ENCODE peak calls at places on chromosomes 13 and 19, in eight cellular contexts. X, T, H, K, Y, G, N and P are unnamed samples.

GRCh38 chr13:111423168-111423785 is 102.8 kb downstream of the TEX29 start:
- DNase-seq in Y (no peak), X (no peak), G (no peak), H (no peak), T (no peak), K (no peak), N (no peak), P (no peak)

GRCh38 chr19:18754501-18754900 is 36.6 kb downstream of the COMP start:
- DNase-seq in T (no peak), H (no peak), G (no peak), X (no peak), N (no peak), K (no peak), Y (no peak), P (no peak)

GRCh38 chr19:11693505-11694499 is 44.9 kb downstream of the ZNF823 start:
- DNase-seq in N (no peak), H (no peak), Y (no peak), K (no peak), T (no peak), G (no peak), X (no peak), P (no peak)

GRCh38 chr13:42041684-42042035 is 6.8 kb upstream of the DGKH start:
- DNase-seq in T (peak; percentile 45), Y (peak; percentile 8), X (peak; percentile 59), N (peak; percentile 80), G (no peak), H (no peak), K (peak; percentile 50), P (peak; percentile 62)

GRCh38 chr19:6828306-6828697 is 55.8 kb downstream of the VAV1 start:
- DNase-seq in N (no peak), X (no peak), G (no peak), T (no peak), K (no peak), Y (peak; percentile 39), H (no peak), P (no peak)

GRCh38 chr19:19547674-19548345 is 9.7 kb downstream of the CILP2 start:
- DNase-seq in N (no peak), K (peak; percentile 39), Y (no peak), X (no peak), T (no peak), G (no peak), H (no peak), P (no peak)

GRCh38 chr13:52345048-52345447 is 60.9 kb downstream of the THSD1 start:
- DNase-seq in T (no peak), Y (no peak), K (no peak), X (no peak), N (no peak), H (no peak), G (no peak), P (no peak)

GRCh38 chr13:28750187-28751045 is 31.6 kb upstream of the SLC46A3 start:
- DNase-seq in N (no peak), Y (no peak), H (no peak), K (no peak), T (no peak), X (no peak), G (no peak), P (no peak)

GRCh38 chr13:109412232-109412935 is 374.0 kb downstream of the IRS2 start:
- DNase-seq in X (peak; percentile 79), T (peak; percentile 17), G (no peak), H (no peak), Y (no peak), N (no peak), K (peak; percentile 55), P (no peak)

GRCh38 chr19:3073159-3073563 is 10.9 kb upstream of the TLE5 start:
- DNase-seq in X (no peak), H (peak; percentile 46), Y (peak; percentile 87), N (no peak), K (no peak), T (no peak), G (no peak), P (no peak)

GRCh38 chr19:2678043-2678671 is 24.3 kb downstream of the GNG7 start:
- DNase-seq in G (no peak), Y (no peak), X (no peak), T (no peak), H (no peak), K (no peak), N (no peak), P (no peak)

GRCh38 chr13:75796825-75797224 is 160.7 kb downstream of the LMO7 start:
- DNase-seq in G (no peak), Y (no peak), H (no peak), T (no peak), K (no peak), X (no peak), N (no peak), P (no peak)

GRCh38 chr19:3656747-3657394 is 30.3 kb upstream of the CACTIN start:
- DNase-seq in G (no peak), N (no peak), T (no peak), X (no peak), K (no peak), H (no peak), Y (no peak), P (no peak)

GRCh38 chr19:23526302-23526701 is 131.0 kb upstream of the ZNF91 start:
- DNase-seq in K (no peak), T (no peak), Y (no peak), X (no peak), H (no peak), G (no peak), N (no peak), P (no peak)

GRCh38 chr19:17226002-17226933 is at the start of gene OCEL1:
- DNase-seq in T (peak; percentile 99), K (peak; percentile 100), G (peak; percentile 97), H (peak; percentile 92), N (peak; percentile 99), Y (peak; percentile 87), X (peak; percentile 99), P (peak; percentile 98)

GRCh38 chr13:98571955-98572662 is 4.8 kb downstream of the STK24 start:
- DNase-seq in N (no peak), X (no peak), G (no peak), H (no peak), K (no peak), Y (no peak), T (no peak), P (no peak)

GRCh38 chr19:19399733-19400438 is 5.6 kb upstream of the GATAD2A start:
- DNase-seq in K (no peak), N (no peak), G (no peak), T (no peak), X (no peak), Y (no peak), H (no peak), P (no peak)

GRCh38 chr13:33263484-33263883 is 22.1 kb downstream of the STARD13 start:
- DNase-seq in N (no peak), Y (no peak), T (no peak), H (no peak), K (no peak), G (no peak), X (no peak), P (no peak)

GRCh38 chr13:33262069-33262487 is 23.5 kb downstream of the STARD13 start:
- DNase-seq in X (no peak), K (no peak), N (no peak), G (no peak), Y (no peak), H (no peak), T (no peak), P (no peak)

GRCh38 chr13:33262554-33262953 is 23.0 kb downstream of the STARD13 start:
- DNase-seq in X (no peak), T (no peak), Y (no peak), N (no peak), K (no peak), G (no peak), H (no peak), P (no peak)

GRCh38 chr13:33263976-33264619 is 21.5 kb downstream of the STARD13 start:
- DNase-seq in T (no peak), Y (no peak), X (no peak), N (no peak), K (no peak), H (no peak), G (no peak), P (no peak)

GRCh38 chr13:33262997-33263396 is 22.6 kb downstream of the STARD13 start:
- DNase-seq in G (no peak), X (no peak), H (no peak), N (no peak), K (no peak), T (no peak), Y (no peak), P (no peak)
- H3K27ac ChIP-seq in G (no peak overlapping the region), X (peak overlapping the region; percentile 14), H (peak overlapping the region; percentile 22), N (no peak overlapping the region), K (peak overlapping the region; percentile 88), T (peak overlapping the region; percentile 33), Y (no peak overlapping the region), P (peak overlapping the region; percentile 39)

GRCh38 chr19:55406091-55406868 is 1.3 kb downstream of the UBE2S start:
- DNase-seq in H (no peak), K (no peak), G (no peak), N (no peak), Y (no peak), X (no peak), T (no peak), P (no peak)

GRCh38 chr19:55406869-55407624 is 541 bp downstream of the UBE2S start:
- DNase-seq in H (no peak), X (no peak), Y (peak; percentile 83), T (no peak), N (peak; percentile 71), G (no peak), K (peak; percentile 34), P (peak; percentile 37)

GRCh38 chr19:55408320-55408836 is 790 bp upstream of the UBE2S start:
- DNase-seq in T (no peak), Y (no peak), G (no peak), N (no peak), H (no peak), K (no peak), X (no peak), P (no peak)

GRCh38 chr19:55407625-55408319 is at the start of gene UBE2S:
- DNase-seq in K (peak; percentile 99), X (peak; percentile 99), G (peak; percentile 98), Y (peak; percentile 97), N (peak; percentile 99), H (peak; percentile 99), T (peak; percentile 97), P (peak; percentile 98)

GRCh38 chr19:55405638-55406037 is 1.9 kb downstream of the UBE2S start:
- DNase-seq in Y (no peak), H (no peak), G (no peak), N (no peak), T (no peak), K (no peak), X (no peak), P (no peak)
- H3K4me3 ChIP-seq in Y (peak overlapping the region; percentile 98), H (peak overlapping the region; percentile 83), G (peak overlapping the region; percentile 35), N (no peak overlapping the region), T (no peak overlapping the region), K (no peak overlapping the region), X (no peak overlapping the region), P (no peak overlapping the region)

GRCh38 chr19:56111601-56112312 is 9.3 kb downstream of the ZNF787 start:
- DNase-seq in H (no peak), T (no peak), Y (no peak), G (no peak), X (peak; percentile 63), N (peak; percentile 72), K (peak; percentile 53), P (peak; percentile 62)
- H3K27ac ChIP-seq in H (peak overlapping the region; percentile 39), T (peak overlapping the region; percentile 86), Y (no peak overlapping the region), G (no peak overlapping the region), X (peak overlapping the region; percentile 57), N (no peak overlapping the region), K (peak overlapping the region; percentile 85), P (peak overlapping the region; percentile 69)

GRCh38 chr13:44895584-44895983 is 93.7 kb downstream of the NUFIP1 start:
- DNase-seq in H (no peak), N (no peak), K (no peak), Y (no peak), T (no peak), G (no peak), X (no peak), P (no peak)
- H3K4me3 ChIP-seq in H (no peak overlapping the region), N (no peak overlapping the region), K (no peak overlapping the region), Y (no peak overlapping the region), T (no peak overlapping the region), G (no peak overlapping the region), X (no peak overlapping the region), P (no peak overlapping the region)